ENCODE peak calls at places on chromosome 12, in six cellular contexts. Q is endothelial cell of umbilical vein, N is breast epithelium, U is heart left ventricle, R is stomach, V is esophagus muscularis mucosa. J is an unnamed sample.

GRCh38 chr12:56699020-56699661 is 11.1 kb upstream of the PTGES3 start:
- DNase-seq in R (no peak), V (no peak), N (no peak), U (no peak), Q (no peak), J (no peak)

GRCh38 chr12:127761880-127762279 is 505.1 kb upstream of the TMEM132C start:
- DNase-seq in Q (no peak), V (no peak), N (no peak), U (no peak), R (no peak), J (no peak)

GRCh38 chr12:20463920-20464524 is 95.7 kb downstream of the PDE3A start:
- DNase-seq in U (no peak), N (no peak), Q (peak), R (no peak), V (no peak), J (peak)

GRCh38 chr12:113174461-113175384 is 10.6 kb downstream of the DDX54 start:
- DNase-seq in N (peak), Q (peak), R (peak), U (peak), V (no peak), J (peak)

GRCh38 chr12:43942379-43942778 is 106.5 kb downstream of the TMEM117 start:
- DNase-seq in R (no peak), U (no peak), V (no peak), N (no peak), Q (no peak), J (no peak)

GRCh38 chr12:52645982-52646381 is 6.0 kb downstream of the KRT2 start:
- DNase-seq in V (peak), R (no peak), Q (no peak), N (peak), U (no peak), J (no peak)

GRCh38 chr12:86193931-86194330 is 62.3 kb downstream of the MGAT4C start:
- DNase-seq in R (no peak), U (no peak), Q (peak), V (no peak), N (no peak), J (no peak)

GRCh38 chr12:78096909-78097597 is 266.4 kb downstream of the NAV3 start:
- DNase-seq in U (no peak), R (no peak), N (no peak), V (no peak), Q (peak), J (no peak)

GRCh38 chr12:125029756-125030358 is 35.4 kb upstream of the AACS start:
- DNase-seq in N (no peak), R (no peak), V (no peak), U (no peak), Q (no peak), J (no peak)

GRCh38 chr12:21774358-21775129 is at the start of gene KCNJ8:
- DNase-seq in Q (no peak), V (peak), U (peak), N (no peak), R (peak), J (peak)

GRCh38 chr12:62730649-62731377 is 204.1 kb downstream of the PPM1H start:
- DNase-seq in U (no peak), N (no peak), V (no peak), R (no peak), Q (peak), J (peak)

GRCh38 chr12:3177778-3178435 is 100.7 kb downstream of the TSPAN9 start:
- DNase-seq in R (no peak), U (no peak), Q (no peak), V (no peak), N (no peak), J (no peak)

GRCh38 chr12:94615284-94616216 is 34.8 kb downstream of the TMCC3 start:
- DNase-seq in R (peak), V (no peak), N (no peak), Q (peak), U (peak), J (peak)

GRCh38 chr12:109731806-109732205 is 18.2 kb downstream of the FAM222A start:
- DNase-seq in U (peak), R (peak), N (no peak), V (no peak), Q (no peak), J (no peak)

GRCh38 chr12:10967409-10967808 is 19.3 kb downstream of the TAS2R50 start:
- DNase-seq in R (no peak), Q (peak), U (no peak), N (no peak), V (no peak), J (no peak)

GRCh38 chr12:22700126-22700525 is 75.2 kb downstream of the ETNK1 start:
- DNase-seq in N (no peak), Q (peak), V (peak), R (no peak), U (no peak), J (peak)

GRCh38 chr12:48281811-48282210 is 68.9 kb downstream of the ZNF641 start:
- DNase-seq in V (no peak), U (no peak), Q (no peak), N (no peak), R (no peak), J (no peak)

GRCh38 chr12:54201001-54201794 is 12.4 kb upstream of the SMUG1 start:
- DNase-seq in N (peak), V (no peak), Q (peak), R (peak), U (peak), J (peak)

GRCh38 chr12:89450922-89451321 is 73.7 kb downstream of the GALNT4 start:
- DNase-seq in R (no peak), V (no peak), N (no peak), Q (peak), U (no peak), J (no peak)

GRCh38 chr12:122079038-122079531 is 529 bp downstream of the MLXIP start:
- DNase-seq in V (no peak), Q (peak), R (peak), U (no peak), N (no peak), J (no peak)

GRCh38 chr12:27193854-27194544 is 50.1 kb upstream of the STK38L start:
- DNase-seq in U (peak), Q (peak), V (no peak), R (no peak), N (peak), J (peak)

GRCh38 chr12:109464642-109465351 is 12.3 kb downstream of the KCTD10 start:
- DNase-seq in Q (peak), N (no peak), R (no peak), U (no peak), V (no peak), J (no peak)

GRCh38 chr12:117000316-117000715 is 89.6 kb downstream of the FBXW8 start:
- DNase-seq in U (no peak), Q (no peak), R (no peak), V (no peak), N (no peak), J (no peak)

GRCh38 chr12:112005419-112006395 is 7.3 kb downstream of the TMEM116 start:
- DNase-seq in N (peak), U (no peak), R (peak), Q (no peak), V (no peak), J (peak)

GRCh38 chr12:118061876-118062791 is 1.2 kb upstream of the WSB2 start:
- DNase-seq in N (peak), U (peak), Q (peak), R (peak), V (peak), J (peak)

GRCh38 chr12:9149372-9149771 is 33.7 kb upstream of the A2M start:
- DNase-seq in U (no peak), Q (no peak), R (no peak), N (no peak), V (no peak), J (peak)

GRCh38 chr12:105419606-105420005 is 89.1 kb downstream of the C12orf75 start:
- DNase-seq in U (no peak), R (no peak), Q (no peak), V (no peak), N (no peak), J (no peak)

GRCh38 chr12:64893961-64894360 is 69.5 kb downstream of the TBC1D30 start:
- DNase-seq in N (no peak), U (no peak), R (no peak), Q (peak), V (no peak), J (peak)

GRCh38 chr12:27460471-27460978 is 14.0 kb downstream of the SMCO2 start:
- DNase-seq in Q (peak), U (no peak), V (no peak), R (no peak), N (no peak), J (peak)

GRCh38 chr12:97946701-97947100 is 484.1 kb downstream of the RMST start:
- DNase-seq in U (no peak), R (no peak), N (no peak), Q (no peak), V (no peak), J (no peak)

GRCh38 chr12:99055294-99055693 is 410.2 kb downstream of the APAF1 start:
- DNase-seq in R (no peak), U (no peak), V (no peak), N (no peak), Q (no peak), J (no peak)

GRCh38 chr12:99057670-99058069 is 412.6 kb downstream of the APAF1 start:
- DNase-seq in U (no peak), V (no peak), R (no peak), Q (no peak), N (no peak), J (no peak)

GRCh38 chr12:99053599-99054362 is 408.7 kb downstream of the APAF1 start:
- DNase-seq in U (no peak), Q (no peak), R (no peak), V (no peak), N (no peak), J (no peak)

GRCh38 chr12:99054601-99055128 is 409.6 kb downstream of the APAF1 start:
- DNase-seq in V (no peak), Q (no peak), N (no peak), U (no peak), R (no peak), J (no peak)

GRCh38 chr12:99056186-99056585 is 411.1 kb downstream of the APAF1 start:
- DNase-seq in Q (no peak), U (no peak), R (no peak), V (no peak), N (no peak), J (no peak)
- TF ChIP-seq POLR2A in Q (no peak), U (no peak), R (no peak), V (no peak), N (no peak), J (no peak)

GRCh38 chr12:57752668-57753000 is 524 bp upstream of the CDK4 start:
- DNase-seq in U (no peak), V (no peak), R (no peak), Q (no peak), N (no peak), J (no peak)

GRCh38 chr12:57753938-57754337 is 965 bp upstream of the MARCHF9 start:
- DNase-seq in N (no peak), V (no peak), U (no peak), R (no peak), Q (no peak), J (no peak)

GRCh38 chr12:57750561-57751431 is 1.3 kb downstream of the CDK4 start:
- DNase-seq in V (no peak), U (no peak), N (no peak), R (no peak), Q (no peak), J (no peak)

GRCh38 chr12:57751432-57751787 is 700 bp downstream of the CDK4 start:
- DNase-seq in U (no peak), N (no peak), R (no peak), V (no peak), Q (no peak), J (no peak)

DNA sequence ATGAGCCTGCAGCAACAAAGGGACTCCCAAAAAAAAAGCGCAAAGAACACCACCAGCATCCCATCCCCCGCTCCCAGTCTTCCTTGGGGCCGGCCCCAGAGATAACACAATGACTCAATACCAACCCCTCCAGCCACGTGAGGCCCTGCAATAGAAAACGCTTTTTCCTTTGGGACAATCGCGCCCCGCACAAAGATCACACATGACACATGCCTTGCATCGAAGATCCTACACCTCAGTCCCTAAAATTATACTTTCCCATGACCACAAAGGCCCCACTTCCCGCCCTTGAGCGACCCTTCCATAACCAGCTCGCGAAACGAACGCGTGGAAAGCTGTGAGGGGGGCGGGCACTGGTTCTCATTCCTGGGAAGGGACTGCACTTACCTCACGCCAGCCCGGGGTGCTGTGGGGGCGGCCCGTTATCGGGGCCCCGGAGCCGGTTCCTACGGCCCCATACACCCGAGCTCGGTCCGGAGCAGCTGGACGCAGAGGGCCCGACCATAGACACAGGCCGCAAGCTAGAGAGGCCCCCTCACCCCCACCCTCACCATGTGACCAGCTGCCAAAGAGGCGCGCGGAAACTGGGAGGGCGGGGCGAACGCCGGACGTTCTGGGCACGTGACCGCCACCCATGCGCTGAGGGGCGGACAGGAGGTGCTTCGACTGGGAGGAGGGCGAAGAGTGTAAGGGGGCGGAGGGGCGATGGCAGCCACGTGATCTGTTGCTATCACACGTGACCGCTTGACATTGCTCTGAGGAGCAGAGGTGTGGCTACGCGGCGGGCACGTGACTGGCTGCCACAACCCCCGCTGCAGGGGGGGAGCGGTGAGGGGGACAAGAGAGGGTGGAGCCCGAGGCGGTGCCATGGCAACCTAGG is at the start of gene CDK4:
- DNase-seq in N (peak), V (peak), U (peak), Q (peak), R (peak), J (peak)
- TF ChIP-seq POLR2A in N (peak), V (peak), U (peak), Q (peak), R (no peak), J (peak)

DNA sequence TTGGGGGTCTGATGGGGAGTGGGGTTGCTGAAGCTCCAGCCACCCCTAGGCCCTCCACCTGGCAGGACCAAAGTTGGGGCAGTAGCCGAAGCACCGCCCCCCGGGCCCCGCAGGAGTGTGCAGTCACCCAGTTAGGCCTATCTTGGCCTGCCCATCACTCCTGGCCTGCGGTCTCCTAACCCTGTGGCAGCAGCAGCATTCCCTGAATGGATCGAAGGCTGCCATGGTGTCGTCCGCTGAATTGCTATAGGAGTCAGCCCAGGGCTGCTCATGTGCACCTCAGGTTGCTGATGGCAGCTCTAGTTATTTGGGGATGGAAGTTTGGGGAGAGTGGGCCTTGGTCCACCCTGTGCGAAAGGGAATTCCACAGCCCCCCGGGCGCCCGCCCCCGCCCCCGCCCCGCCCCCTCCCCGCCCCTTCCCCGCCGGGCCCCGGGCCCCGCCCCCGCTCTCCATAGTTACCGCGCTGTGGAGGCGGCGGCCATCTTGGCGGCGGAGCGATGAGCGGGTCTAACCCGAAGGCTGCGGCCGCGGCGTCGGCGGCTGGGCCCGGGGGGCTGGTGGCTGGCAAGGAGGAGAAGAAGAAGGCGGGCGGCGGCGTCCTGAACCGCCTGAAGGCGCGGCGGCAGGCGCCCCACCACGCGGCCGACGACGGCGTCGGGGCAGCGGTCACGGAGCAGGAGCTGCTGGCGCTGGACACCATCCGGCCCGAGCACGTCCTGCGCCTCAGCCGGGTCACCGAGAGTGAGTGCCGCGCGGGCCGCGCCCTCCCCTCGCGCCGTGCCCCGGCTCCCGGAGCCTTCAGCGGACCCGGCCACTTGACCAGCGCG is at the start of gene UNC119B:
- DNase-seq in R (peak), Q (peak), U (peak), V (no peak), N (peak), J (peak)
- TF ChIP-seq POLR2A in R (no peak), Q (peak), U (no peak), V (no peak), N (no peak), J (peak)

DNA sequence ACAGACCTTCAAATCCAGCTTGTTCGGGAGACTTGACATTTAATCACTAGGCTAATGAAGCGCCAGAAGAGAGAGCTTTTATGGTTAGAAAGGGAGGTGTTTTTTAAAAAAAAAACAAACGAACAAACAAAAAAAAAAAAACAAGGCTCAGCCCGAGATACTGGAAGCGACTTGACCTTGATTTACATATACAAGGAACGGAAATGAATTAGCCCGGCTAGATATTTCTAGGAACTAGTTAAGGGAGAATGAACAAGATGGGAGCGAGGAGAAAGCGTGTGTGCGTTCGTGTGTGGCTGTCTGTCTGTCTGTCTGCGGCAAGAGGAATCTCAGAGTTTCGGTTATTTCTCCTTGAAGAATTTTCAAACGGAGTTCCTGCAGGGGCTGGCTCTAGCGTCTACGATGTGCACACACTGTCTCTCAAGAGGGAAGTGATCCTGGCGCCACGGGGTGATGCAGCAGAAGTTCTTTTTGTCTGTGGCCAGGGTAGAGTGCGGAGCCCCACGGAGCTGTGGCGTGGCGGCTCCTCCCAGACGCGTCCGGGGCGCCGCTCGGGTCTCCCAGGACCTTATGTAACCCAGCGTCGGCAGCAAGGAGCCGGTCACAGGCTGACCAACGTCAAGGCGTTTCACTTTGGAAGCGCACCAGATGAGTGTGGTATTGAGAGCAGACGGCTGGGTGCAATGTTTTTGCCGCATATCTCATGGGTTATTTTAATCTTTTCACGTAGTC is 18.8 kb downstream of the SOCS2 start:
- DNase-seq in V (peak), N (peak), Q (peak), U (peak), R (peak), J (peak)
- TF ChIP-seq POLR2A in V (peak), N (no peak), Q (no peak), U (peak), R (no peak), J (peak)

GRCh38 chr12:15216036-15216889 is 5.0 kb downstream of the RERG start:
- DNase-seq in U (no peak), V (no peak), Q (no peak), N (no peak), R (no peak), J (no peak)

GRCh38 chr12:15225136-15225535 is 3.9 kb upstream of the RERG start:
- DNase-seq in N (no peak), U (no peak), V (no peak), Q (no peak), R (no peak), J (no peak)

GRCh38 chr12:15220451-15220850 is 766 bp downstream of the RERG start:
- DNase-seq in R (no peak), N (no peak), V (no peak), U (no peak), Q (no peak), J (no peak)

GRCh38 chr12:15227004-15227679 is 5.9 kb upstream of the RERG start:
- DNase-seq in R (peak), N (no peak), V (no peak), U (no peak), Q (peak), J (peak)

DNA sequence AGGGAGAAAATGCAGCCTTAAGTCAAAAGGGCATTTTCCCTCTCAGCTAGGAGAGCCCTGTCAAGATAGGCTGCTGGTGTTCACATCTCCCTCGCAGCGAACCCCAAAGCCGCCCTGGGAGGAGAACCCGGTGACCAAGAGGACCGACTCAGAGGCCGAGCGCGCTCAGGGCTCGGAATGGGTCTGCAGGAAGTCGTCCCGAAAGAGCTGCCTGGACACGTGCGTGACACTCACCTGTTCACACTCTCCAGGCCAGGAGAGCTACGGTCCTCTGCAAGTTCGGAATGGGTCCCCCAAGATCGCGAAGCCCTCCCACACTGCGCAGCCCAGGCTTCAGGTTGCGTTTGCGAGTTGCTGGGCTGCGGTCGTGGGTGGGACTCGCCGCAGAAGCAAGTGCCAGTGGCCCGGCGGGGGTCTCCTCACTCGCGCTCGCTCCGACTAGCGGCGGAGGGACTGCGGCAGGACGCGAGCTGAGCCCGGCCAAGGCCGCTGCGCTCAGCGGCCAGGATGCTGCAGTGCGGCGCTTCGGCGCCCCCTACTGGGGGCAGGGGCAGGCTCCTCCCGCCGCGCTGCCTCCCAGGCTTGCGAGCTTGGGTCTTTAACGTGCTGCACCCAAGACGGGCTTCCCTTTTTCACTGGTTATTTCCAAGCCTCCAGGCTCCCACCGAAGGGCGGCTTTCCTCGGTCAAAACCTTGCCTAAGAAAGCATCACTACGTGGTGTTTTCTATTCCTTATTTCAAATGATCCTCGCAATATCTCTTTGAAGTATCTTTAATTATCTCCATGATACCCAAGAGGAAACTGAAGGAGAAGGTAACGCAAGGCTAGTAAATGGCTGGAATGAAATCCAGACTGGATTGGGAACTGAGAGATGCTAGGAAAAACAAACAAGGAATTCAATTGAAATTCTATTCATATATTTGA is at the start of gene RERG:
- DNase-seq in Q (peak), N (peak), V (no peak), U (peak), R (peak), J (peak)
- TF ChIP-seq POLR2A in Q (no peak), N (no peak), V (no peak), U (no peak), R (no peak), J (no peak)